ENCODE peak calls at places on chromosomes 7 and 10, in six cellular contexts. P, E, S, W, Z and Y are unnamed samples.

GRCh38 chr7:106039486-106040060 is 72.5 kb downstream of the SYPL1 start:
- DNase-seq in P (no peak), E (no peak), S (no peak), W (no peak), Z (peak), Y (no peak)

GRCh38 chr10:5354068-5354467 is 10.7 kb upstream of the UCN3 start:
- DNase-seq in P (no peak), E (no peak), S (no peak), W (no peak), Z (no peak), Y (no peak)

GRCh38 chr7:135208417-135208793 is 2.9 kb downstream of the WDR91 start:
- DNase-seq in P (no peak), E (no peak), S (no peak), W (no peak), Z (no peak), Y (no peak)

GRCh38 chr10:73950569-73950968 is 39.6 kb downstream of the PLAU start:
- DNase-seq in P (no peak), E (no peak), S (no peak), W (no peak), Z (no peak), Y (no peak)

GRCh38 chr10:84188815-84189214 is 5.5 kb upstream of the CDHR1 start:
- DNase-seq in P (no peak), E (no peak), S (no peak), W (no peak), Z (no peak), Y (no peak)

GRCh38 chr7:76396039-76396732 is 13.3 kb downstream of the SSC4D start:
- DNase-seq in P (no peak), E (no peak), S (no peak), W (no peak), Z (no peak), Y (no peak)

GRCh38 chr10:34922138-34922537 is 107.0 kb upstream of the PARD3 start:
- DNase-seq in P (no peak), E (no peak), S (no peak), W (no peak), Z (no peak), Y (no peak)

GRCh38 chr10:118875087-118875486 is 120.3 kb upstream of the CACUL1 start:
- DNase-seq in P (no peak), E (no peak), S (no peak), W (no peak), Z (no peak), Y (no peak)

GRCh38 chr7:130150587-130150986 is 54.6 kb downstream of the TMEM209 start:
- DNase-seq in P (no peak), E (no peak), S (no peak), W (no peak), Z (no peak), Y (no peak)

GRCh38 chr7:4245866-4246470 is 436.1 kb upstream of the FOXK1 start:
- DNase-seq in P (no peak), E (no peak), S (no peak), W (no peak), Z (no peak), Y (no peak)

GRCh38 chr10:80158598-80159127 is 26.1 kb downstream of the PLAC9 start:
- DNase-seq in P (peak), E (peak), S (peak), W (peak), Z (peak), Y (peak)

GRCh38 chr7:99791021-99791420 is 7.0 kb upstream of the CYP3A4 start:
- DNase-seq in P (no peak), E (no peak), S (no peak), W (no peak), Z (no peak), Y (peak)

GRCh38 chr7:33807779-33808482 is 97.4 kb upstream of the BMPER start:
- DNase-seq in P (peak), E (no peak), S (no peak), W (peak), Z (no peak), Y (peak)

GRCh38 chr7:3112499-3113134 is 69.0 kb upstream of the CARD11 start:
- DNase-seq in P (no peak), E (no peak), S (no peak), W (no peak), Z (no peak), Y (no peak)

GRCh38 chr10:49575489-49576072 is 34.5 kb upstream of the SLC18A3 start:
- DNase-seq in P (no peak), E (no peak), S (no peak), W (no peak), Z (no peak), Y (no peak)

GRCh38 chr10:110947061-110947595 is 27.7 kb downstream of the SHOC2 start:
- DNase-seq in P (no peak), E (no peak), S (no peak), W (no peak), Z (no peak), Y (no peak)

GRCh38 chr10:95325863-95326262 is 35.1 kb upstream of the PDLIM1 start:
- DNase-seq in P (no peak), E (no peak), S (no peak), W (no peak), Z (no peak), Y (no peak)

GRCh38 chr10:42959833-42960232 is 117.0 kb upstream of the RET start:
- DNase-seq in P (no peak), E (peak), S (no peak), W (no peak), Z (no peak), Y (no peak)

GRCh38 chr10:128360783-128361182 is 234.6 kb upstream of the MKI67 start:
- DNase-seq in P (no peak), E (no peak), S (no peak), W (no peak), Z (no peak), Y (no peak)

GRCh38 chr10:32413513-32413912 is 32.4 kb upstream of the CCDC7 start:
- DNase-seq in P (peak), E (no peak), S (no peak), W (peak), Z (peak), Y (peak)

GRCh38 chr7:158193446-158193845 is 394.2 kb downstream of the PTPRN2 start:
- DNase-seq in P (no peak), E (no peak), S (no peak), W (no peak), Z (no peak), Y (no peak)

GRCh38 chr10:117136391-117136975 is 1.6 kb downstream of the VAX1 start:
- DNase-seq in P (no peak), E (no peak), S (no peak), W (no peak), Z (no peak), Y (no peak)

GRCh38 chr10:12382956-12383531 is 33.7 kb downstream of the CAMK1D start:
- DNase-seq in P (no peak), E (no peak), S (no peak), W (no peak), Z (no peak), Y (no peak)

GRCh38 chr7:115477193-115477651 is 553.3 kb downstream of the TFEC start:
- DNase-seq in P (no peak), E (no peak), S (no peak), W (no peak), Z (peak), Y (no peak)

GRCh38 chr7:48182736-48183369 is 11.6 kb downstream of the ABCA13 start:
- DNase-seq in P (peak), E (no peak), S (no peak), W (no peak), Z (peak), Y (no peak)

GRCh38 chr7:91164948-91165845 is 99.0 kb upstream of the FZD1 start:
- DNase-seq in P (no peak), E (no peak), S (no peak), W (no peak), Z (peak), Y (peak)

GRCh38 chr7:50092579-50093411 is at the start of gene ZPBP:
- DNase-seq in P (peak), E (no peak), S (no peak), W (peak), Z (no peak), Y (peak)

GRCh38 chr7:107332488-107333269 is 137.2 kb upstream of the GPR22 start:
- DNase-seq in P (no peak), E (no peak), S (no peak), W (no peak), Z (no peak), Y (no peak)

GRCh38 chr7:158016171-158017087 is 571.2 kb downstream of the PTPRN2 start:
- DNase-seq in P (no peak), E (no peak), S (peak), W (no peak), Z (no peak), Y (no peak)

GRCh38 chr10:110074986-110075664 is 67.3 kb downstream of the ADD3 start:
- DNase-seq in P (no peak), E (no peak), S (no peak), W (peak), Z (peak), Y (no peak)

GRCh38 chr10:80168111-80168511 is 35.6 kb downstream of the PLAC9 start:
- DNase-seq in P (no peak), E (peak), S (no peak), W (no peak), Z (no peak), Y (no peak)

GRCh38 chr7:38702002-38702535 is 70.9 kb upstream of the AMPH start:
- DNase-seq in P (no peak), E (no peak), S (no peak), W (no peak), Z (no peak), Y (no peak)

GRCh38 chr7:2869981-2870380 is 25.9 kb upstream of the GNA12 start:
- DNase-seq in P (no peak), E (no peak), S (no peak), W (no peak), Z (no peak), Y (no peak)

GRCh38 chr10:32000937-32001336 is 55.3 kb downstream of the KIF5B start:
- DNase-seq in P (no peak), E (no peak), S (no peak), W (no peak), Z (no peak), Y (peak)

GRCh38 chr10:116840389-116841075 is 8.8 kb upstream of the ENO4 start:
- DNase-seq in P (no peak), E (no peak), S (no peak), W (no peak), Z (no peak), Y (no peak)

GRCh38 chr10:128097783-128098182 is 28.4 kb downstream of the MKI67 start:
- DNase-seq in P (no peak), E (no peak), S (no peak), W (no peak), Z (no peak), Y (no peak)

GRCh38 chr7:6516387-6516983 is 34.8 kb downstream of the GRID2IP start:
- DNase-seq in P (peak), E (peak), S (peak), W (peak), Z (peak), Y (no peak)

GRCh38 chr10:11522821-11523245 is 88.6 kb downstream of the USP6NL start:
- DNase-seq in P (no peak), E (no peak), S (peak), W (no peak), Z (no peak), Y (no peak)

GRCh38 chr7:19079066-19079465 is 38.4 kb downstream of the TWIST1 start:
- DNase-seq in P (no peak), E (no peak), S (no peak), W (no peak), Z (no peak), Y (no peak)

DNA sequence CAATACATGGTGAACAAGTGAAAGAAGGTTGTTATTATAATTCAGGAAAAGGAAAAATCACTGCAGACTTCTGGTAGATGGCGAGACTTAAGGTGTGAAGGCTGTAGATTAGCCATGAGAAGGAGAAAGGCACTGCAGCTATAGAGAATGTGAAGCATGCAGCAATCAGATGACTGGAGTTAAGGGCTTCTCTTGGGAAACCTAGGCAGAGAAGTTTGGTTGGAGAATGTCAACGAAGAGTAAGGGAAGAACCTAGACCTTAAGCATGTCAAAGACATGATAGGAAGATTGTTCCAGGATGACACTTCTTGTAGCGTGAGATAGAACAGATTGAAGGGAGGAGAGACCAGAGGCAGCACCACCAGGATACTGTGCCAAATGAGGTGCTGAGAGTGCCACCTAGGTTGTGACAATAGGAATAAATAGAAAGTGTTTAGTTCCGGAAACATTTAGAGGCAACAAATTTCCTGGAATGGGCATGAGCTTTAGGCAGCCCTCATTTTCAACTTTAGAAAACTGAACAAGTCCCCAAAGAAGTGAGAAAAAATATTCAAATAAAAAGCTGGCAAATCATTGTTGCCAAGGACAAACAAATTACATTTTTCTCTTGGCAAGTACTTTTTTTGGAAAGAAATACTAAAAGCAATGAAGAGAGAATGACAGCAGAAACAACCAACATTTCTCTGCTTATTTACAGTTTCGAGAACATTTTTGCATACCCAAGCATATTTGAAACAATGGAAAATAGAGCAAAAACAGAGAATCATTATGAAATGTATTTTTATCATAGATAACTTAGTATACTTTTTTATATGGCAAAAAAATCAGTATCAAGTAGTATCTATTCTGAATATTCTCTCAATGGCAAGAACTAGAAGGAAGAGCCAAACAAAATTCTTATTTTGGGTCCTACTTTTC is 4.9 kb downstream of the LRRC17 start:
- DNase-seq in P (no peak), E (no peak), S (no peak), W (no peak), Z (no peak), Y (no peak)
- H3K4me3 ChIP-seq in P (no peak), E (no peak), S (no peak), W (no peak), Z (peak), Y (no peak)

GRCh38 chr7:40680657-40681056 is 545.9 kb downstream of the SUGCT start:
- DNase-seq in P (no peak), E (no peak), S (no peak), W (no peak), Z (no peak), Y (no peak)
- H3K4me3 ChIP-seq in P (no peak), E (no peak), S (no peak), W (no peak), Z (no peak), Y (no peak)

GRCh38 chr10:71850021-71850744 is 868 bp downstream of the PSAP start:
- DNase-seq in P (no peak), E (no peak), S (no peak), W (no peak), Z (no peak), Y (no peak)
- H3K4me3 ChIP-seq in P (peak), E (peak), S (peak), W (peak), Z (peak), Y (peak)

GRCh38 chr10:101121661-101122045 is 9.4 kb upstream of the TLX1 start:
- DNase-seq in P (no peak), E (no peak), S (no peak), W (no peak), Z (no peak), Y (no peak)
- H3K4me3 ChIP-seq in P (no peak), E (peak), S (no peak), W (no peak), Z (no peak), Y (peak)

GRCh38 chr7:150406565-150407421 is 27.7 kb downstream of the ZNF775 start:
- DNase-seq in P (no peak), E (no peak), S (no peak), W (no peak), Z (no peak), Y (no peak)
- H3K4me3 ChIP-seq in P (no peak), E (peak), S (peak), W (peak), Z (peak), Y (peak)

DNA sequence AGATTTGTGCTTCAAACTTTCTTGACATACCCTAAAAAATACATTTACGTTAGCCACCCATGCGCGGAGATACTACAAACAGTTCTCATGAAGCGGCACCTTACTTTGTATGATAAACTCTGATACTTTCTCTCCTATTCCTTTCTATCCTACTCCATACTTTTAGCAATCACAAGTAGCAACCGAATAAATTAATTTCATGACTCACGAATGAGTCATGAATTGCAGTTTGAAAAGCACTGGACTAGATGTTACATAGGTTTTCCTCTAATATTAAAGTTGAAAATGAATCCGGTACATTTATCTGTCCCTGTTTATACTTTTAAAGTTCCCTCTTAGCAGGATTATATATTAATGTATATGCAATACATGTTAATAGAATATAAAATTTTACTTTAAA is 67.6 kb downstream of the CUBN start:
- DNase-seq in P (peak), E (no peak), S (no peak), W (no peak), Z (no peak), Y (peak)
- H3K4me3 ChIP-seq in P (no peak), E (no peak), S (no peak), W (no peak), Z (no peak), Y (no peak)

GRCh38 chr7:84092207-84092606 is 102.4 kb downstream of the SEMA3A start:
- DNase-seq in P (no peak), E (no peak), S (no peak), W (no peak), Z (no peak), Y (no peak)
- H3K4me3 ChIP-seq in P (no peak), E (no peak), S (no peak), W (no peak), Z (no peak), Y (no peak)

GRCh38 chr10:22006379-22006884 is 2.9 kb upstream of the DNAJC1 start:
- DNase-seq in P (no peak), E (no peak), S (no peak), W (no peak), Z (no peak), Y (no peak)

GRCh38 chr10:22003964-22004281 is 393 bp upstream of the DNAJC1 start:
- DNase-seq in P (no peak), E (no peak), S (no peak), W (no peak), Z (no peak), Y (no peak)

GRCh38 chr10:22003111-22003963 is at the start of gene DNAJC1:
- DNase-seq in P (peak), E (peak), S (peak), W (peak), Z (peak), Y (peak)

GRCh38 chr10:22002531-22003110 is 909 bp downstream of the DNAJC1 start:
- DNase-seq in P (no peak), E (no peak), S (no peak), W (no peak), Z (no peak), Y (no peak)

DNA sequence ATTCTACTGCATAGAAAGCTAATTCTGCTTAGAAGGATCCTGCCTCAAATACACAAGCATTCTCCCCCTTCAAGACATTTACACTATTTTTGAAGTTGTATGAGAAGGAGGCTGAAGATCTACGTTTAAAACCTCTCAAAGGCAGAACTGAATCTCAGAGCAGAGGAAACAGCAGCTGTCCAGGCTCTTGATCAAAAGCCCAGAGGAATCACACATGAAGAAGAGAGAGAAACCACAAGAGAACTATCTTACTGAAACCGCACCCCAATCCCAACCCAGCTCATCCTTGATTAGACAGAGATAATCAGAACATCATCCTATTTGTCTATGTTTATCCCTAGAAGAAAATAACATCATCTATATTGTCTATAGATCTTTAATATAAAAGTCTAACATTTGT is 2.2 kb upstream of the DNAJC1 start:
- DNase-seq in P (no peak), E (no peak), S (no peak), W (no peak), Z (no peak), Y (no peak)
- H3K4me3 ChIP-seq in P (no peak), E (no peak), S (no peak), W (no peak), Z (no peak), Y (no peak)

DNA sequence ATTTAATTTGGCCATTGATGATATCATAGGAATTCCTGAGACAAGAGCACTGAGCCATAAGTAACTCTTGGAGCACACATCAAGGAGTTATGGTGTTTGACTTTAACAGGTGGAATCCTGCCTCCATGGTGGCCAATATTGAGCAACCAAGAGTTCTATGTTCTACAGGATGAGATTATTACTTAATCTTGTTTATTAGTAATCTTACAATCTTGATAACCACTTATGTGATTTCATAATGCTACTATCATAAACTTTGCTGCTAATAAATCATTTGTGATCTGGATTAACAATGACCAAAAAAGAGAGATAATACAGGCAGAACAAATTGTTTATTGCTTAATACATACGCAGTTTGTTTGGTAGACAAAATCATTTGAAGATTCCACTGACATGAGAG is 27.5 kb upstream of the PDK4 start:
- DNase-seq in P (no peak), E (no peak), S (no peak), W (no peak), Z (no peak), Y (no peak)
- H3K4me3 ChIP-seq in P (no peak), E (no peak), S (no peak), W (no peak), Z (no peak), Y (no peak)